ENCODE peak calls at places on chromosomes 2 and 18, in four cellular contexts. A is IMR-90, X is HEK293T, E is GM12878. W is an unnamed sample.

GRCh38 chr2:133457862-133458261 is 110.4 kb downstream of the NCKAP5 start:
- DNase-seq in A (no peak), E (no peak), X (no peak), W (no peak)

GRCh38 chr18:58493070-58493469 is 135.8 kb downstream of the ALPK2 start:
- DNase-seq in X (no peak), A (no peak), E (no peak), W (no peak)

GRCh38 chr2:217650716-217651360 is 352.0 kb downstream of the TNS1 start:
- DNase-seq in X (peak), E (no peak), A (peak), W (peak)

GRCh38 chr2:222690564-222691200 is 19.2 kb downstream of the MOGAT1 start:
- DNase-seq in X (peak), A (peak), E (no peak), W (peak)

GRCh38 chr2:72172478-72172877 is 24.8 kb upstream of the CYP26B1 start:
- DNase-seq in E (no peak), A (no peak), X (no peak), W (no peak)

GRCh38 chr2:162257416-162257815 is 14.2 kb upstream of the FAP start:
- DNase-seq in X (no peak), E (no peak), A (peak), W (no peak)

GRCh38 chr2:207474871-207475485 is 54.8 kb upstream of the CREB1 start:
- DNase-seq in E (no peak), A (peak), X (peak), W (no peak)

GRCh38 chr2:143282684-143283083 is 153.5 kb downstream of the ARHGAP15 start:
- DNase-seq in A (no peak), X (no peak), E (no peak), W (no peak)

GRCh38 chr2:37323770-37324535 is 680 bp downstream of the PRKD3 start:
- DNase-seq in E (no peak), A (peak), X (no peak), W (no peak)

GRCh38 chr2:224796695-224797305 is 80.6 kb upstream of the CCDC195 start:
- DNase-seq in E (no peak), A (no peak), X (no peak), W (no peak)

GRCh38 chr2:55139305-55139704 is 89.1 kb upstream of the RTN4 start:
- DNase-seq in A (no peak), E (no peak), X (no peak), W (no peak)

GRCh38 chr2:220966636-220967035 is 605.5 kb downstream of the EPHA4 start:
- DNase-seq in X (no peak), A (peak), E (no peak), W (no peak)

GRCh38 chr2:234334146-234334545 is 162.7 kb downstream of the ARL4C start:
- DNase-seq in X (no peak), A (no peak), E (no peak), W (no peak)

GRCh38 chr2:36246320-36246990 is 109.1 kb upstream of the CRIM1 start:
- DNase-seq in E (peak), A (no peak), X (no peak), W (no peak)

GRCh38 chr2:126913881-126914495 is 15.3 kb downstream of the TEX51 start:
- DNase-seq in X (no peak), A (no peak), E (no peak), W (no peak)

GRCh38 chr2:140643761-140644187 is 1487.0 kb downstream of the LRP1B start:
- DNase-seq in A (peak), X (no peak), E (no peak), W (peak)

GRCh38 chr2:30144260-30144659 is 2.5 kb upstream of the YPEL5 start:
- DNase-seq in A (no peak), E (no peak), X (no peak), W (no peak)

GRCh38 chr2:46547223-46548102 is 68.1 kb downstream of the TMEM247 start:
- DNase-seq in E (no peak), X (no peak), A (no peak), W (no peak)

GRCh38 chr2:230905448-230906430 is 19.3 kb downstream of the GPR55 start:
- DNase-seq in A (peak), X (no peak), E (no peak), W (no peak)

GRCh38 chr2:79191081-79191480 is 31.5 kb upstream of the REG3A start:
- DNase-seq in X (no peak), E (no peak), A (no peak), W (no peak)

GRCh38 chr2:8491296-8492048 is 190.4 kb upstream of the ID2 start:
- DNase-seq in A (no peak), X (no peak), E (no peak), W (no peak)

GRCh38 chr2:108587621-108588020 is 53.4 kb downstream of the LIMS1 start:
- DNase-seq in E (no peak), A (peak), X (no peak), W (no peak)

GRCh38 chr2:225136552-225136951 is 94.3 kb upstream of the DOCK10 start:
- DNase-seq in A (no peak), X (no peak), E (no peak), W (no peak)

GRCh38 chr2:205808493-205809121 is 126.3 kb downstream of the NRP2 start:
- DNase-seq in X (no peak), E (no peak), A (no peak), W (no peak)

GRCh38 chr18:37476182-37476581 is 89.4 kb downstream of the CELF4 start:
- DNase-seq in X (peak), A (peak), E (no peak), W (peak)

GRCh38 chr2:109554758-109555157 is 59.0 kb downstream of the SEPTIN10 start:
- DNase-seq in A (no peak), E (no peak), X (no peak), W (no peak)

GRCh38 chr2:208134928-208135586 is 5.4 kb upstream of the CRYGC start:
- DNase-seq in A (no peak), X (no peak), E (no peak), W (no peak)

GRCh38 chr2:207698303-207698702 is 13.1 kb upstream of the CCNYL1 start:
- DNase-seq in X (no peak), E (no peak), A (no peak), W (no peak)

GRCh38 chr2:201807452-201807980 is 1.2 kb downstream of the CDK15 start:
- DNase-seq in A (peak), X (peak), E (no peak), W (no peak)

GRCh38 chr18:59876310-59876626 is 23.5 kb upstream of the PMAIP1 start:
- DNase-seq in A (no peak), X (no peak), E (peak), W (no peak)

GRCh38 chr18:47149457-47150028 is 757 bp downstream of the HDHD2 start:
- DNase-seq in A (peak), E (no peak), X (peak), W (peak)

GRCh38 chr2:8534729-8535397 is 147.0 kb upstream of the ID2 start:
- DNase-seq in A (peak), E (no peak), X (no peak), W (no peak)

GRCh38 chr2:109128466-109129355 is at the start of gene SH3RF3:
- DNase-seq in E (no peak), A (peak), X (peak), W (peak)

GRCh38 chr18:5197032-5197434 is at the start of gene AKAIN1:
- DNase-seq in X (peak), A (peak), E (no peak), W (peak)

GRCh38 chr18:5197461-5197860 is 404 bp upstream of the AKAIN1 start:
- DNase-seq in X (no peak), A (no peak), E (no peak), W (no peak)

GRCh38 chr18:5196253-5197031 is 615 bp downstream of the AKAIN1 start:
- DNase-seq in X (no peak), A (no peak), E (no peak), W (no peak)

GRCh38 chr18:5195656-5196055 is 1.4 kb downstream of the AKAIN1 start:
- DNase-seq in E (no peak), A (no peak), X (no peak), W (no peak)
- TF ChIP-seq BHLHE40 in E (no peak), A (no peak), X (no peak), W (no peak)

GRCh38 chr2:56741601-56742102 is 557.9 kb downstream of the CCDC85A start:
- DNase-seq in A (peak), E (no peak), X (no peak), W (peak)
- TF ChIP-seq BHLHE40 in A (no peak), E (no peak), X (no peak), W (no peak)

DNA sequence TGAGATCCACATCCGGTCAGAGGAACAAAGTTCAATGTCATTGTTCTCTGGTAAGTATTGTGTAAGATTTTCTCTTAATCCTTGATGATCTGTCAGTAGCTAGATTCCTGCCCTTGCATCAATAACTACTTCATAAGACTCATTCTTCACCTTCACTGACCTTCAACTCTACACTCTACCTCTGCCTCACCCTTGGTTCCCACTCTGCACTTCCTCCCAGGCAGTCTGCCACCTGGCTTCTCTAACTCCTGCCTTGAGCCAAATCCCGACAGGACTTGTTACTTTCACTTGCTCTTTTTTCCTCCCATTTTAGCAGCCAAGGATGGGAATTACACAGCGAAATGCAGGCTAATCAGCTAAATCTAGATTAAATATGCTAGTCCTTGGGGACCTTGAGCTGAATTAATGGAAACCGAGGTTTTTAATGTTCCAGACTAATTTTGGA is 190.7 kb downstream of the DLGAP1 start:
- DNase-seq in A (no peak), E (no peak), X (no peak), W (no peak)
- TF ChIP-seq BHLHE40 in A (no peak), E (no peak), X (no peak), W (no peak)

GRCh38 chr2:20005067-20005627 is 7.3 kb downstream of the MATN3 start:
- DNase-seq in X (no peak), A (no peak), E (no peak), W (no peak)
- TF ChIP-seq BHLHE40 in X (no peak), A (no peak), E (no peak), W (no peak)